ENCODE peak calls at places on chromosomes 12 and 14, in five cellular contexts. B is Peyer's patch, Q is right lobe of liver, X is IMR-90, Y is suprapubic skin. N is an unnamed sample.

GRCh38 chr12:85866929-85867776 is 6.9 kb upstream of the NTS start:
- DNase-seq in Q (no peak), Y (no peak), X (peak; percentile 61), B (no peak), N (peak; percentile 31)

GRCh38 chr14:54942913-54943312 is 40.3 kb upstream of the GCH1 start:
- DNase-seq in Q (no peak), B (no peak), Y (no peak), X (no peak), N (no peak)

GRCh38 chr12:65171073-65171472 is 1.7 kb downstream of the LEMD3 start:
- DNase-seq in B (no peak), Y (no peak), X (peak; percentile 46), Q (no peak), N (no peak)

GRCh38 chr14:34713681-34714319 is 593 bp downstream of the CFL2 start:
- DNase-seq in B (no peak), Q (peak; percentile 49), X (peak; percentile 84), Y (no peak), N (peak; percentile 61)

GRCh38 chr12:80892597-80893445 is 44.9 kb downstream of the LIN7A start:
- DNase-seq in B (no peak), Q (no peak), X (no peak), Y (no peak), N (no peak)

GRCh38 chr12:109744991-109745942 is 31.6 kb downstream of the FAM222A start:
- DNase-seq in Q (peak; percentile 36), X (peak; percentile 24), Y (peak; percentile 20), B (peak; percentile 34), N (peak; percentile 3)

GRCh38 chr14:104423224-104423681 is 156.3 kb upstream of the C14orf180 start:
- DNase-seq in Q (no peak), Y (peak; percentile 37), X (no peak), B (no peak), N (no peak)

GRCh38 chr12:44875417-44875953 is 630 bp downstream of the NELL2 start:
- DNase-seq in Q (no peak), X (no peak), Y (no peak), B (peak; percentile 35), N (no peak)

GRCh38 chr14:79051009-79051710 is 881.0 kb downstream of the NRXN3 start:
- DNase-seq in Q (no peak), Y (no peak), B (no peak), X (no peak), N (no peak)

GRCh38 chr12:90682398-90682797 is 272.6 kb downstream of the CCER1 start:
- DNase-seq in Q (no peak), X (peak; percentile 78), Y (no peak), B (no peak), N (no peak)

GRCh38 chr14:101008196-101008595 is 104.7 kb upstream of the RTL1 start:
- DNase-seq in Y (peak; percentile 56), X (no peak), B (no peak), Q (no peak), N (peak; percentile 6)

GRCh38 chr12:40405419-40405818 is 180.6 kb downstream of the LRRK2 start:
- DNase-seq in B (no peak), Y (no peak), X (no peak), Q (no peak), N (no peak)

GRCh38 chr14:86961106-86961716 is 1031.8 kb downstream of the GALC start:
- DNase-seq in X (peak; percentile 3), Y (no peak), Q (no peak), B (no peak), N (no peak)

GRCh38 chr12:27095346-27095745 is 13.0 kb upstream of the C12orf71 start:
- DNase-seq in Y (no peak), B (no peak), Q (no peak), X (no peak), N (no peak)

GRCh38 chr12:6956332-6956727 is 5.2 kb downstream of the PTPN6 start:
- DNase-seq in Q (no peak), B (no peak), X (no peak), Y (no peak), N (no peak)

GRCh38 chr14:71130491-71131179 is 223.4 kb downstream of the PCNX1 start:
- DNase-seq in X (peak; percentile 88), Q (no peak), Y (no peak), B (no peak), N (no peak)

GRCh38 chr12:18483723-18484325 is 222.5 kb downstream of the PIK3C2G start:
- DNase-seq in Y (no peak), B (no peak), X (no peak), Q (no peak), N (no peak)

DNA sequence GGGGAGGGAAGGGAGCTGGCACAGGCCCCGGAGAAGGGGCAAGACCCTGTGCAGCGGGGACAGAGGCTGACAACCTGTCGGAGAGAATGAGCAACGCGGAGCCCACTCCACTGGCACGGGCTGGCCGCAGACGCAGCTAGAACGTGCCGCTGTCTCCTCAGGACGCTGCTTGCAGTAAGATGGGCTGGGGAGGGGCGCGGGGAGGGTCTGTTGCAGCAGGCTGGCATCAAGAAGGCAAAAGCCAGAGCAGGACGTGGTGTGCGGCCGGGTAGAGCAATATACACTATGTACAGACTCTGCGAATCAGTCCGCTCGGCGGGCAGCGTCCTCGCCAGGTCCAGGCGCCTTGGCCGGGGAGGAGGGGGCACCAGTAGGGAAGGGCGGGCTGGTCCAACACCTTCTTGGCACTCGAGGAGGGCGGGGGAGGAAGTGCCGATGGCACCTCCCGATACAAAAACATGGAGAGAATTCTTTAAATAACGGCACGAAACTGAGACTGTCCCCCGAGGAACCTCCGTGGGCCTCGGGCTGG is 19.8 kb downstream of the RAB35 start:
- DNase-seq in X (no peak), Q (no peak), Y (no peak), B (peak; percentile 43), N (no peak)
- H3K36me3 ChIP-seq in X (peaks cover 54% of the 10 kb centered on the region), Q (no peaks in the 10 kb centered on the region), Y (peaks cover 69% of the 10 kb centered on the region), B (peaks cover 72% of the 10 kb centered on the region), N (no peaks in the 10 kb centered on the region)

GRCh38 chr12:47757840-47758583 is 668 bp downstream of the RAPGEF3 start:
- DNase-seq in X (no peak), B (no peak), Y (no peak), Q (no peak), N (peak; percentile 50)

GRCh38 chr12:47757360-47757839 is 1.3 kb downstream of the RAPGEF3 start:
- DNase-seq in X (no peak), Q (no peak), B (no peak), Y (no peak), N (no peak)

GRCh38 chr12:47758584-47758833 is 171 bp downstream of the RAPGEF3 start:
- DNase-seq in B (no peak), X (no peak), Y (no peak), Q (no peak), N (no peak)

GRCh38 chr12:47755655-47756562 is 2.8 kb downstream of the RAPGEF3 start:
- DNase-seq in X (no peak), Y (no peak), Q (no peak), B (peak; percentile 72), N (no peak)

DNA sequence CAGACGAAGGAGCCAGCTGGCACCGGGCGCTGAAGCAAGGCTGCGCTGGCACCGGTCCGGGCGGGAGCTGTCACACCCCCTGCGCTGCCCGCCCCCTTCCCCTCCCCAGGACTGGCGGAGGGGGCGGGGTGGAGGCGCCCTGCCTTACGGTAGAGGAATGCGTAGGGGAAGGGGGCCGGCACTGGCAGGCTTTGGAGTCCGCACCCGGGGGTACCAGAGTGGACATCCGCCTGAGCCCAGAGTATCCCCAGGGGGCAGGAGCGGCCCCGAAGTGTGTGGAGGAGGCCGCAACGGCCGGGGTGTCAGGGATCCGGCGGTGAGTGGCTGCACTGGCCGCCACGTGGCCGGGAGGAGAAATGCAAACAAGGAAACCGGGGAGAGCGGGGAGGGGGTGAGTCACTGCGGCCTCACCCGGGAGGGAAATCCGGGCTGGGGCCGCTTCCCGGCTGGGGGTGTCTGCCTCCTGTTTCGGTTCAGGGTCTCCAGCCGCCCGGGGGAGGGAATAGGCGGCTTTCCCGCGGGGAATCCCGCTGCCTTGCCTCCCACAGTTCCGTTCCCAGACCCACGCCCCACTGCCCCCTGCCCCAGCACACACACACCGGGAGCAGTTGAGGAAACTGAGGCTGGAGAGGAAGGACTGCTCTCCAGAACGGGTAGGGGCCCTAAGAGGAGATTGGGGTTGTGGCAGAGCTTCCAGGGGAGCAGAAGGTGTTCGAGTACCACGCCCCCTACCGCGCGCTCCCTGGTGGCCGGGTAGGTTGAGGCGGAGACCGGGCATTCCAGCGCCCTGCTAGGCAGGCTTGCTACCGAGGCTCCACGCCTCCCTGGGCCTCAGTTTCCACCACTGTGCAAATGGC is at the start of gene RAPGEF3:
- DNase-seq in B (peak; percentile 88), Y (peak; percentile 93), Q (peak; percentile 84), X (peak; percentile 75), N (peak; percentile 83)
- TF ChIP-seq POLR2A in B (no peak), Y (no peak), Q (peak; percentile 35), X (peak; percentile 35), N (peak; percentile 28)

DNA sequence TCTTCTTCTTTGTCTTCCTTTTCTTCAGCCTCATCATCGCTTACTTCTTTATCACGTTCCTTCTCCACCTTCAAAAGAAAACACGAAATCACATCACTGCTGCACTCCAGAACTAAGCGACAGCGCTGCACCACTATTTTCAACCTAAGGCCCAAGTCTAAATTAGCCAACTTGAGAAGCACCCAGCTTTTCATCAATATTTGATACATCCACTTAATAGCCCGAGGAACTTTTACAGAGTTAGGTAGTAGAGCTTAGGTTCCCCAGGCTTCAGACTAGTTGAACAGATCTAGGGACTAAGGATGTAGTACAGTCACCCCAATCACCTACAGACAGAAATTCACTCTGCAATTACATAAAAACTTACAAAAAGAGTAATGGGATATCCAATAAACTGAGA is 1.9 kb downstream of the HSP90AA1 start:
- DNase-seq in B (no peak), Y (no peak), Q (no peak), X (no peak), N (no peak)
- H3K36me3 ChIP-seq in B (peaks cover 56% of the 10 kb centered on the region), Y (peaks cover 50% of the 10 kb centered on the region), Q (peaks cover 33% of the 10 kb centered on the region), X (peaks cover 46% of the 10 kb centered on the region), N (no peaks in the 10 kb centered on the region)

GRCh38 chr14:91417134-91417982 is at the start of gene CCDC88C:
- DNase-seq in X (no peak), B (peak; percentile 90), Q (peak; percentile 71), Y (peak; percentile 74), N (peak; percentile 45)

GRCh38 chr14:91416744-91417133 is 881 bp downstream of the CCDC88C start:
- DNase-seq in Y (no peak), X (no peak), B (no peak), Q (no peak), N (no peak)

GRCh38 chr14:91414475-91415342 is 2.9 kb downstream of the CCDC88C start:
- DNase-seq in Q (no peak), B (no peak), X (no peak), Y (no peak), N (no peak)

GRCh38 chr14:91417983-91418386 is 365 bp upstream of the CCDC88C start:
- DNase-seq in X (no peak), Q (peak; percentile 59), B (no peak), Y (no peak), N (no peak)

DNA sequence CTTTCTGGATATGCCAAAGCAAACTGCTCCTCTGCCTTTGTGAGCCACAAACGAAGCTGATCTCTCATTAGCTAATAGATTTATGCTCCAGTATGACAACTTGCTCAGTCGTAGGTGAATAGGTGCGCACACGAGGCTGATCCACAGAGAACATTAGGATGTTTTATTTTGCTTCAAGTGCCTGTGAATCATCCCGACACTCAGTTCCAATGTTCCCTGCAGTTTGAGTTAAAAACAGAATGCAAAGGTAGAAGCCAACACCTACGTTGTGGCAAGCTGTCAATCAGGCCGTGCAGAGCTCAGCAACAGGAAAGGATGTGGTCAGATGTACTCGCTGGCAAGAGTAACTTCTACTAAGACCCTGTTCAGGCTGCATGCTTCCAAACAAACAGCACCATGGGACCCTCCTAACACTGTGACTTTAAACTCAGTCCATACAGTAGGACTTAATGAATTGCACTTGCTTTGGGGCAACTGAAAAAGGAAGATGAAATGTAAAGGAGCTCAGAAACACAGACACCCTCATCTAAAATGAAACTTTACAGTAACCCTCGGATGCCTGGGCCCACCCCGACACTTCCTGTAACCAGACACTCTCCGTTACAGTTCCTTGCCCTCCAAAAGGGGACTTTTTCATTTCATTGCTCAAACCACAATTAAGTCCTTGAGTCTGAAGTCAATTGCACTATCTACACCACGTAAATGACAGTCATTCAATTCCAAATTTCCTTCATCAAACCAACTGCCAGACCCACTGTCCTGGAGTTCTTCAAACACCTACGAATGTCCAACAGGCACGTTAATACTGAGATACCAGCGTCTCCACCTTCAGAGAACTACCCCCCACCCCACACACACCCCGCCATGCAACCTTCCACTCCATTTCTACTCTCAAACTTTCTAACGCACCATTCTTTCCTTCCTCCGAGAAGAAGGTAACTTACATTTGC is 1.6 kb downstream of the CCDC88C start:
- DNase-seq in B (no peak), Q (no peak), Y (no peak), X (no peak), N (no peak)
- TF ChIP-seq POLR2A in B (no peak), Q (no peak), Y (no peak), X (no peak), N (no peak)

N was measured in uterus.